ENCODE peak calls at places on chromosomes 12 and 14, in nine cellular contexts. One of them, this sample, is unnamed.

GRCh38 chr14:99240512-99241313 is 31.3 kb downstream of the BCL11B start:
- DNase-seq in breast epithelium: no peak
- DNase-seq in upper lobe of right lung: no peak
- DNase-seq in epithelial cell of esophagus: no peak
- DNase-seq in Calu3: no peak
- DNase-seq in Panc1: no peak
- DNase-seq in GM12865: no peak
- DNase-seq in K562: no peak
- DNase-seq in HL-60: no peak
- DNase-seq in this sample: no peak

GRCh38 chr12:49624919-49625577 is 1.7 kb downstream of the PRPF40B start:
- DNase-seq in GM12865: no peak
- DNase-seq in upper lobe of right lung: no peak
- DNase-seq in Panc1: no peak
- DNase-seq in HL-60: peak
- DNase-seq in breast epithelium: no peak
- DNase-seq in epithelial cell of esophagus: peak
- DNase-seq in Calu3: no peak
- DNase-seq in K562: no peak
- DNase-seq in this sample: no peak

GRCh38 chr14:21436567-21437062 is 19.3 kb downstream of the CHD8 start:
- DNase-seq in breast epithelium: no peak
- DNase-seq in Calu3: no peak
- DNase-seq in upper lobe of right lung: no peak
- DNase-seq in HL-60: no peak
- DNase-seq in GM12865: no peak
- DNase-seq in K562: no peak
- DNase-seq in epithelial cell of esophagus: no peak
- DNase-seq in Panc1: no peak
- DNase-seq in this sample: no peak

GRCh38 chr12:66627270-66627987 is 51.4 kb downstream of the GRIP1 start:
- DNase-seq in GM12865: no peak
- DNase-seq in breast epithelium: no peak
- DNase-seq in Calu3: no peak
- DNase-seq in K562: no peak
- DNase-seq in epithelial cell of esophagus: no peak
- DNase-seq in Panc1: no peak
- DNase-seq in HL-60: no peak
- DNase-seq in upper lobe of right lung: no peak
- DNase-seq in this sample: no peak

GRCh38 chr14:67269338-67270060 is 28.3 kb downstream of the PALS1 start:
- DNase-seq in upper lobe of right lung: no peak
- DNase-seq in breast epithelium: no peak
- DNase-seq in Panc1: no peak
- DNase-seq in K562: no peak
- DNase-seq in HL-60: no peak
- DNase-seq in Calu3: no peak
- DNase-seq in GM12865: no peak
- DNase-seq in epithelial cell of esophagus: no peak
- DNase-seq in this sample: no peak

GRCh38 chr12:6688543-6688999 is 604 bp downstream of the ZNF384 start:
- DNase-seq in epithelial cell of esophagus: no peak
- DNase-seq in breast epithelium: no peak
- DNase-seq in K562: no peak
- DNase-seq in upper lobe of right lung: no peak
- DNase-seq in Panc1: no peak
- DNase-seq in HL-60: no peak
- DNase-seq in Calu3: peak
- DNase-seq in GM12865: peak
- DNase-seq in this sample: no peak

GRCh38 chr14:37384870-37385596 is 187.3 kb downstream of the MIPOL1 start:
- DNase-seq in K562: no peak
- DNase-seq in Panc1: no peak
- DNase-seq in epithelial cell of esophagus: peak
- DNase-seq in breast epithelium: no peak
- DNase-seq in upper lobe of right lung: no peak
- DNase-seq in Calu3: peak
- DNase-seq in GM12865: no peak
- DNase-seq in HL-60: no peak
- DNase-seq in this sample: no peak

GRCh38 chr12:93795352-93795751 is 118.2 kb downstream of the CRADD start:
- DNase-seq in breast epithelium: no peak
- DNase-seq in GM12865: no peak
- DNase-seq in upper lobe of right lung: no peak
- DNase-seq in Calu3: no peak
- DNase-seq in epithelial cell of esophagus: no peak
- DNase-seq in HL-60: no peak
- DNase-seq in K562: no peak
- DNase-seq in Panc1: no peak
- DNase-seq in this sample: no peak

GRCh38 chr14:103059556-103059955 is 2.2 kb upstream of the CDC42BPB start:
- DNase-seq in epithelial cell of esophagus: no peak
- DNase-seq in Calu3: no peak
- DNase-seq in upper lobe of right lung: peak
- DNase-seq in GM12865: no peak
- DNase-seq in HL-60: no peak
- DNase-seq in breast epithelium: no peak
- DNase-seq in Panc1: no peak
- DNase-seq in K562: no peak
- DNase-seq in this sample: no peak

GRCh38 chr12:54138219-54138618 is 50.6 kb downstream of the SMUG1 start:
- DNase-seq in HL-60: no peak
- DNase-seq in Calu3: no peak
- DNase-seq in epithelial cell of esophagus: no peak
- DNase-seq in Panc1: no peak
- DNase-seq in GM12865: peak
- DNase-seq in breast epithelium: no peak
- DNase-seq in K562: no peak
- DNase-seq in upper lobe of right lung: no peak
- DNase-seq in this sample: no peak
- TF ChIP-seq CTCF in HL-60: no peak
- TF ChIP-seq CTCF in Calu3: no peak
- TF ChIP-seq CTCF in epithelial cell of esophagus: no peak
- TF ChIP-seq CTCF in Panc1: no peak
- TF ChIP-seq CTCF in GM12865: no peak
- TF ChIP-seq CTCF in breast epithelium: no peak
- TF ChIP-seq CTCF in K562: peak
- TF ChIP-seq CTCF in upper lobe of right lung: no peak
- TF ChIP-seq CTCF in this sample: no peak

GRCh38 chr12:103572312-103572711 is 14.8 kb upstream of the STAB2 start:
- DNase-seq in upper lobe of right lung: no peak
- DNase-seq in K562: no peak
- DNase-seq in Calu3: no peak
- DNase-seq in HL-60: no peak
- DNase-seq in epithelial cell of esophagus: no peak
- DNase-seq in GM12865: no peak
- DNase-seq in Panc1: no peak
- DNase-seq in breast epithelium: no peak
- DNase-seq in this sample: no peak

GRCh38 chr12:103569278-103569677 is 17.8 kb upstream of the STAB2 start:
- DNase-seq in K562: no peak
- DNase-seq in upper lobe of right lung: no peak
- DNase-seq in GM12865: no peak
- DNase-seq in breast epithelium: no peak
- DNase-seq in Panc1: no peak
- DNase-seq in epithelial cell of esophagus: no peak
- DNase-seq in Calu3: no peak
- DNase-seq in HL-60: no peak
- DNase-seq in this sample: no peak

GRCh38 chr12:103566398-103566797 is 20.7 kb upstream of the STAB2 start:
- DNase-seq in Calu3: no peak
- DNase-seq in HL-60: no peak
- DNase-seq in breast epithelium: no peak
- DNase-seq in GM12865: no peak
- DNase-seq in K562: no peak
- DNase-seq in Panc1: no peak
- DNase-seq in epithelial cell of esophagus: no peak
- DNase-seq in upper lobe of right lung: no peak
- DNase-seq in this sample: no peak

DNA sequence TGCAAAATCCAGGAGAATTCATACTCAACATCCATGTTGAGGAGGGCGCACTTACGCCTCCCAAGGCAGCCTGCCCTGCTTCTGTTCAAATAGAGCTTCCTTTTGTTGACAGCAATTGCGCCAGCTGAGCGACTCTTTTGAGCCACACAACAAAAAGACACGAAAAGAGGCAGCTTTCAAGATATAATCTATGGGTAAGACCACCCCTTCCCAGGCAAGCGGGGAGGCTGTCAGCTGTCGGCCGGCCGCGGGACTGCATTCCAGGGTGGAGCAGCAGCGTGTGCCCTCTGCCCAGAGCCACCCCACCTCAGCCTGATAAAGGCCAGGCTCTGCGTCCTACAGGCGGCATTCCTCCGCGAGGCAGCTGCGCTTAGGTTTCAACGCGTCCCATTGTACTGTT is 15.8 kb upstream of the STAB2 start:
- DNase-seq in Calu3: peak
- DNase-seq in GM12865: no peak
- DNase-seq in upper lobe of right lung: no peak
- DNase-seq in K562: no peak
- DNase-seq in HL-60: no peak
- DNase-seq in breast epithelium: no peak
- DNase-seq in epithelial cell of esophagus: peak
- DNase-seq in Panc1: no peak
- DNase-seq in this sample: no peak
- TF ChIP-seq CTCF in Calu3: no peak
- TF ChIP-seq CTCF in GM12865: no peak
- TF ChIP-seq CTCF in upper lobe of right lung: no peak
- TF ChIP-seq CTCF in K562: no peak
- TF ChIP-seq CTCF in HL-60: no peak
- TF ChIP-seq CTCF in breast epithelium: no peak
- TF ChIP-seq CTCF in epithelial cell of esophagus: peak
- TF ChIP-seq CTCF in Panc1: peak
- TF ChIP-seq CTCF in this sample: no peak

DNA sequence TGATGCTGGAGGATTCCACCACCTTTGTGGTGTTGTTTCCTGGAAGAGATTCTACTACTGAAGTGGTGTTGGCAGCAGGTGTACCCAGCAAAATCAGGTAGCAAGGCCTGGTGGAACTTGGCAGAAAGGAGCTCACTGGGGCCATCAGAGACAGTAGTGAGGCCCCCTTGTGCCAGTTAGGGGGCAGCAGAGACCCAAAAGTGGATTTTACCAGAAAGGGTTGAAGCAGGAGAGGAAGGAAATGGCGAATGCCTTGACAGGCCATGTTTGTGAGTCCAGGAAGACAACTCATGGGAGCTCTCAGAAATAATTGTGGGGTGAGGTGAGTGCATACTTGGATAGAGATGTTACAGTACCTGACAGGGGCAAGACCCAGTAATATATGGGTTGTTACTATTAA is 137.7 kb upstream of the FGD4 start:
- DNase-seq in epithelial cell of esophagus: no peak
- DNase-seq in Calu3: no peak
- DNase-seq in GM12865: peak
- DNase-seq in breast epithelium: no peak
- DNase-seq in K562: no peak
- DNase-seq in upper lobe of right lung: no peak
- DNase-seq in HL-60: no peak
- DNase-seq in Panc1: no peak
- DNase-seq in this sample: no peak
- TF ChIP-seq CTCF in epithelial cell of esophagus: no peak
- TF ChIP-seq CTCF in Calu3: no peak
- TF ChIP-seq CTCF in GM12865: peak
- TF ChIP-seq CTCF in breast epithelium: no peak
- TF ChIP-seq CTCF in K562: peak
- TF ChIP-seq CTCF in upper lobe of right lung: no peak
- TF ChIP-seq CTCF in HL-60: no peak
- TF ChIP-seq CTCF in Panc1: peak
- TF ChIP-seq CTCF in this sample: no peak

DNA sequence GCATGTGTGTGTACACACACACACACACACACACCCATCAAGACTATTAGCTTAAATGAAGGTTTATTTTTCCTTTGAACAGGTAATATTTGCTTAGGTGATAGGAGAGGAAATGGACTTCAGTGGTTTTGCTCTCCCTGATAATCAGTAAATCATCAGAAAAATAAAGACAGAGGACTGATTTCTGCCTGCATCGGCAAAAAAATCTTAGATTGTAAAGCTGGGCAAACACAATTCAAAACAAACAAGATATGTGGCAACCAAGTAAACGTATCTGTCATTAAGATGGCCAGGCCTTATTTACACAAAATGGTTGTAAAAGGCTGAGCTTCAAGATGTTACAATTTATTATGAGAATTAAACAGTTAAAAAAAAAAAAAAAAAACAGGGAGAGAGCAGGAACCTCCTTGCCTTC is 31.3 kb downstream of the PRKD1 start:
- DNase-seq in Calu3: no peak
- DNase-seq in GM12865: no peak
- DNase-seq in K562: no peak
- DNase-seq in Panc1: no peak
- DNase-seq in breast epithelium: no peak
- DNase-seq in epithelial cell of esophagus: no peak
- DNase-seq in upper lobe of right lung: no peak
- DNase-seq in HL-60: no peak
- DNase-seq in this sample: no peak
- TF ChIP-seq CTCF in Calu3: no peak
- TF ChIP-seq CTCF in GM12865: no peak
- TF ChIP-seq CTCF in K562: no peak
- TF ChIP-seq CTCF in Panc1: no peak
- TF ChIP-seq CTCF in breast epithelium: no peak
- TF ChIP-seq CTCF in epithelial cell of esophagus: no peak
- TF ChIP-seq CTCF in upper lobe of right lung: no peak
- TF ChIP-seq CTCF in HL-60: no peak
- TF ChIP-seq CTCF in this sample: no peak

DNA sequence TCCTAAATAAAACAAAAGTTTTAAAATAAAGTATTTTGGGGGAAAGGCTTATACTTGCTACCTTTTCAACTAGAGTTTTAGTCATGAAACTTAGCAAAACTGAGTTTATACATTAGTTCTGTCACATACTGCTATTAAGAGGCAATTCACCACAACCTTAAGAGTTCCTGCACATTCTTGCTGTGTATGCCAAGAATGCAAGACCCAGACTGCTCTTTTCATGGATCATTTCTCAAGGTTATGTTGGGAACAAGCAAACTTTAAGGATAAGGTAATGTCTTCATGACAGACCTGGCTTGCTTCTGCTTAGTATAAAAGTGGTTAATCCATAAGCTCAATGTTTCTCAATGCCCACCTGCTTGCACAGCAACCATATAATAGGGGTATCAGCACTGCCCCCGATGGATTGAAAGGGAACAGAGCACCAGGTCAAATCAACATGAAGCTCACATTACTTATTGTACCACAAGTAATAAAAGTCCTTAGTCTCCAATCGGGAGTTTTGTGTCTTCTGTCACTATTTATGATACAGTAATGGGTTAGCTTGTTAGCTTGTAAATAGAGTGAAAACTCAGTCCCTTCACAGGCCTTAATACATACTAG is 67.6 kb downstream of the KIF21A start:
- DNase-seq in breast epithelium: no peak
- DNase-seq in GM12865: peak
- DNase-seq in epithelial cell of esophagus: no peak
- DNase-seq in Panc1: no peak
- DNase-seq in Calu3: no peak
- DNase-seq in HL-60: no peak
- DNase-seq in K562: no peak
- DNase-seq in upper lobe of right lung: no peak
- DNase-seq in this sample: no peak
- TF ChIP-seq CTCF in breast epithelium: no peak
- TF ChIP-seq CTCF in GM12865: peak
- TF ChIP-seq CTCF in epithelial cell of esophagus: no peak
- TF ChIP-seq CTCF in Panc1: peak
- TF ChIP-seq CTCF in Calu3: no peak
- TF ChIP-seq CTCF in HL-60: no peak
- TF ChIP-seq CTCF in K562: peak
- TF ChIP-seq CTCF in upper lobe of right lung: no peak
- TF ChIP-seq CTCF in this sample: no peak